ENCODE peak calls at places on chromosome 1, in four cellular contexts. X, U, K and G are unnamed samples.

GRCh38 chr1:151968058-151968457 is 25.6 kb downstream of the S100A10 start:
- DNase-seq in U (no peak), X (no peak), K (peak), G (peak)

GRCh38 chr1:44681905-44682900 is 7.7 kb downstream of the ARMH1 start:
- DNase-seq in U (no peak), K (peak), X (no peak), G (no peak)

GRCh38 chr1:64623750-64624445 is 121.0 kb upstream of the RAVER2 start:
- DNase-seq in U (peak), X (no peak), K (no peak), G (no peak)

GRCh38 chr1:21508580-21509350 is 458 bp upstream of the ALPL start:
- DNase-seq in K (no peak), X (peak), U (peak), G (peak)

GRCh38 chr1:239835946-239836345 is 255.7 kb upstream of the FMN2 start:
- DNase-seq in U (no peak), K (no peak), X (no peak), G (no peak)

GRCh38 chr1:154221815-154222081 is 993 bp downstream of the UBAP2L start:
- DNase-seq in X (no peak), U (no peak), K (peak), G (peak)

GRCh38 chr1:225437710-225438437 is 10.0 kb upstream of the LBR start:
- DNase-seq in X (peak), K (no peak), U (no peak), G (peak)

GRCh38 chr1:155379877-155380192 is 59.1 kb downstream of the RUSC1 start:
- DNase-seq in K (no peak), X (no peak), U (no peak), G (no peak)

GRCh38 chr1:54996359-54996868 is 2.3 kb upstream of the BSND start:
- DNase-seq in U (peak), K (peak), X (peak), G (peak)

GRCh38 chr1:177983824-177984528 is 14.1 kb upstream of the SEC16B start:
- DNase-seq in K (peak), U (peak), X (no peak), G (peak)

GRCh38 chr1:202090994-202091393 is 31.7 kb upstream of the GPR37L1 start:
- DNase-seq in K (peak), U (no peak), X (peak), G (peak)

GRCh38 chr1:100703052-100703451 is 16.5 kb upstream of the VCAM1 start:
- DNase-seq in X (no peak), K (no peak), U (no peak), G (no peak)

GRCh38 chr1:7529917-7530316 is 241.2 kb upstream of the VAMP3 start:
- DNase-seq in X (no peak), U (no peak), K (no peak), G (no peak)

GRCh38 chr1:162709132-162709860 is 77.0 kb downstream of the DDR2 start:
- DNase-seq in K (no peak), U (no peak), X (no peak), G (no peak)

GRCh38 chr1:16167331-16168143 is 11.7 kb upstream of the EPHA2 start:
- DNase-seq in X (peak), K (no peak), U (peak), G (peak)

GRCh38 chr1:38502772-38503171 is 356.8 kb downstream of the RRAGC start:
- DNase-seq in U (no peak), K (no peak), X (no peak), G (no peak)

GRCh38 chr1:24925082-24925779 is 4.8 kb downstream of the RUNX3 start:
- DNase-seq in U (no peak), K (no peak), X (no peak), G (no peak)

GRCh38 chr1:30103708-30104107 is 619.7 kb downstream of the MATN1 start:
- DNase-seq in X (no peak), U (no peak), K (no peak), G (no peak)

GRCh38 chr1:30101016-30101415 is 622.4 kb downstream of the MATN1 start:
- DNase-seq in X (no peak), K (no peak), U (no peak), G (no peak)

GRCh38 chr1:30100186-30100862 is 623.1 kb downstream of the MATN1 start:
- DNase-seq in K (no peak), U (no peak), X (no peak), G (no peak)

GRCh38 chr1:30102605-30103004 is 620.8 kb downstream of the MATN1 start:
- DNase-seq in U (no peak), X (no peak), K (no peak), G (no peak)

GRCh38 chr1:30101477-30102227 is 621.7 kb downstream of the MATN1 start:
- DNase-seq in U (peak), X (peak), K (no peak), G (no peak)
- TF ChIP-seq JUND in U (no peak), X (no peak), K (no peak), G (no peak)

GRCh38 chr1:217805792-217806191 is 174.6 kb downstream of the SPATA17 start:
- DNase-seq in U (no peak), K (no peak), X (no peak), G (peak)
- TF ChIP-seq JUND in U (no peak), K (no peak), X (no peak), G (peak)

GRCh38 chr1:91993256-91993655 is 36.5 kb upstream of the EPHX4 start:
- DNase-seq in K (no peak), U (no peak), X (no peak), G (no peak)

GRCh38 chr1:91997607-91998195 is 32.1 kb upstream of the EPHX4 start:
- DNase-seq in K (peak), X (no peak), U (peak), G (peak)
- TF ChIP-seq JUND in K (no peak), X (no peak), U (no peak), G (no peak)

GRCh38 chr1:245693116-245693515 is 538.3 kb downstream of the KIF26B start:
- DNase-seq in U (no peak), X (no peak), K (no peak), G (no peak)

GRCh38 chr1:245692318-245692717 is 537.5 kb downstream of the KIF26B start:
- DNase-seq in U (no peak), X (no peak), K (no peak), G (no peak)

GRCh38 chr1:245695211-245695610 is 540.4 kb downstream of the KIF26B start:
- DNase-seq in X (no peak), K (no peak), U (no peak), G (no peak)

GRCh38 chr1:245693941-245694340 is 539.2 kb downstream of the KIF26B start:
- DNase-seq in X (no peak), U (no peak), K (no peak), G (no peak)

GRCh38 chr1:245694476-245695195 is 539.9 kb downstream of the KIF26B start:
- DNase-seq in U (no peak), K (no peak), X (no peak), G (no peak)
- TF ChIP-seq JUND in U (no peak), K (no peak), X (no peak), G (no peak)